ENCODE peak calls at places on chromosomes 5 and 9, in five cellular contexts. G is uterus; D is tibial nerve; Q is CD8-positive, alpha-beta memory T cell; W is thyroid gland. K is an unnamed sample.

GRCh38 chr5:9149988-9150387 is 395.9 kb downstream of the SEMA5A start:
- DNase-seq in G (no peak), D (no peak), Q (no peak), W (no peak), K (no peak)

GRCh38 chr5:124000558-124000957 is 488.6 kb downstream of the CSNK1G3 start:
- DNase-seq in G (no peak), D (no peak), Q (no peak), W (no peak), K (no peak)

GRCh38 chr5:43615445-43616184 is 12.6 kb downstream of the NNT start:
- DNase-seq in G (no peak), D (no peak), Q (no peak), W (no peak), K (no peak)

GRCh38 chr5:83711982-83712601 is 8.6 kb downstream of the HAPLN1 start:
- DNase-seq in G (no peak), D (peak; percentile 87), Q (no peak), W (peak; percentile 38), K (no peak)

GRCh38 chr9:4145482-4145881 is 154.4 kb downstream of the GLIS3 start:
- DNase-seq in G (no peak), D (no peak), Q (no peak), W (no peak), K (no peak)

GRCh38 chr5:16669776-16670175 is 53.0 kb upstream of the RETREG1 start:
- DNase-seq in G (no peak), D (no peak), Q (no peak), W (no peak), K (no peak)

GRCh38 chr5:2175842-2176404 is 293.2 kb upstream of the IRX4 start:
- DNase-seq in G (no peak), D (no peak), Q (no peak), W (no peak), K (no peak)

GRCh38 chr5:105903069-105903468 is 1767.7 kb downstream of the EFNA5 start:
- DNase-seq in G (no peak), D (no peak), Q (no peak), W (no peak), K (no peak)

GRCh38 chr5:113089653-113090335 is 113.2 kb downstream of the DCP2 start:
- DNase-seq in G (no peak), D (no peak), Q (no peak), W (no peak), K (no peak)

GRCh38 chr9:91755761-91756638 is 194.0 kb downstream of the ROR2 start:
- DNase-seq in G (no peak), D (no peak), Q (no peak), W (no peak), K (no peak)

GRCh38 chr5:128736567-128736966 is 198.5 kb upstream of the FBN2 start:
- DNase-seq in G (no peak), D (no peak), Q (no peak), W (no peak), K (no peak)

GRCh38 chr5:67031689-67032088 is 164.9 kb downstream of the CD180 start:
- DNase-seq in G (no peak), D (no peak), Q (no peak), W (no peak), K (no peak)

GRCh38 chr5:111389390-111390082 is 122.8 kb downstream of the STARD4 start:
- DNase-seq in G (no peak), D (no peak), Q (no peak), W (no peak), K (no peak)

GRCh38 chr9:129350143-129350935 is 172.3 kb upstream of the IER5L start:
- DNase-seq in G (no peak), D (no peak), Q (no peak), W (no peak), K (no peak)
- H3K27ac ChIP-seq in G (peak overlapping the region; percentile 83), D (peak overlapping the region; percentile 86), Q (no peak overlapping the region), W (no peak overlapping the region), K (no peak overlapping the region)

GRCh38 chr5:159061186-159061796 is 38.4 kb downstream of the EBF1 start:
- DNase-seq in G (peak; percentile 52), D (peak; percentile 32), Q (no peak), W (no peak), K (peak; percentile 70)
- H3K27ac ChIP-seq in G (peak overlapping the region; percentile 66), D (peak overlapping the region; percentile 76), Q (no peak overlapping the region), W (peak overlapping the region; percentile 33), K (peak overlapping the region; percentile 53)

DNA sequence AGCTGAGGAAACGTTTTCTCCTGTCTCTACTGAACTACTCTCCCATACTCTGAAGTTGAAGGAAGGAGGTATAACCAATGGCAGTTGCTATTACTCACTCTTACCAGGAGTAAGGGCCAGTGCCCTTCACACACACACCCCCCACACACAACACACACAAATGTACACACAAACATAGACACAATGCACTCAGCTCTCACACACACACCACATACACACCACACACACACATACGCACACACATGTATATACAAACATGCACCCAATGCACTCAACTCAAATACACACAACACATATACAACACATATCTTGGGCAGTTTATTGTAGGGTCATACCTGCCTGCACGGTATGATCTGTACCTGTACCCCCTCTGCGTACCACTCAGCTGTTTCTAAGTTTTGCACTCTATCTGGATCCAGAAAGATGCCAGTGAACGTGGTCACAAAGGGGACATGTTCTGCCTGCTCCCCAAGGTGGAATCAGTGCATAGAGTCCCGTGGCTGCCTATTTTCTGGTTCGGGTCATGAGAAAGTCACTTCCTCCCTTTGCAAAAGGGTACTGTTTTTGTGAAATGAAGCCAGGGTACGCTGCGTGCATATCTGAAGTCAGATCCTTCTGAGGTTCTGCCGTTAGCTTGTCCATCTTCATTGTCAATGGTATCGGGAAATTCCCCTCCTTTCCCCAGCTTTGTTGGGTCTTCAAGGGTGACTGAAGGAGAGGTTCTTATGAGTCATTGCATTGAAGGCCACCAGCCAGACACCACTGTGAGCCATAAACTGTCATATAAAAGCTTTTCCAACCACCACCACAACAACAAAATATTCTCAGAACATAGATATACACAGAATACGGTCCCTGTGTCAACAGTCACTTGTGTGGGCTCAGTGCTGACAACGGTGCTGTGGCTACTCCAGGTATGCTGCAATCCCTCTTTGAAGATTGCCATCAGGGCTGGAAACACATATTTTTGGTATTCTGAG is 131.9 kb downstream of the UGCG start:
- DNase-seq in G (no peak), D (no peak), Q (no peak), W (no peak), K (no peak)
- H3K27ac ChIP-seq in G (no peak overlapping the region), D (no peak overlapping the region), Q (no peak overlapping the region), W (no peak overlapping the region), K (no peak overlapping the region)

GRCh38 chr9:135930446-135931345 is 23.4 kb upstream of the CAMSAP1 start:
- DNase-seq in G (no peak), D (no peak), Q (no peak), W (no peak), K (no peak)
- H3K27ac ChIP-seq in G (no peak overlapping the region), D (no peak overlapping the region), Q (no peak overlapping the region), W (no peak overlapping the region), K (peak overlapping the region; percentile 71)

DNA sequence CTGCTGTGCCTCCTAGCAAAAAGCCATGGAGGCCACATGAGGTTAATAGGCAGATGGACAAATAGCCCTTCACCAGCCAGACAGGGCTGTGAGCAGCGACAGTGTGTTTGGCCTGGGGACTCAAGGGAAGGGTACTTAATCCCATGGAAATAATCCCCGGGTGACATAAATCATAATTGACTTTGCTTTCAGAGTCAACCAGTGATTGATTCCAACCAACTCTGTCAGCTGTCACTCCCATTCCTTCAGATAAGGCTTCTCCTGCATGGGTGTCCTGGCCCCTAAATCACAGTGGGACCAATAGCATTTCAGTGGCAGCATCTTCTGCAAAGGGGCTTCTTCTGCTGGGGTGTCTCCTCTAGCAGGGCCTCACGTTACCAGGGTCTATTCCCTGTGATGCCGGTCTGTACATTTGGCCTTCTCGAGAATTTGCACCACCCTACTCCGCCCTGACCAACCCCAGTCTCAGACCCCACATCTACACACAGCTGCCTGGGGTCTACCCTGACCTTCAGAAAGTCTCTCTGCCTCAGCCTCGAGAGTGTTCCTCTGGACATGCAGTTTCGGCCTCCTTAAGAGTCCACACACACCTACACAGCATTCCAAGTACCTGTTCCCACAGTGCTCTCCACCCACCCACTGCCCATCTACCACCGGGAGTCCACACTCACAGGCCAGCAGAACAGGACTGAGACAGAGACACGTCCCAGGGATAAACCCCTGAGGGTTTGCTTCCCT is 3.7 kb downstream of the CLTB start:
- DNase-seq in G (no peak), D (no peak), Q (no peak), W (no peak), K (no peak)
- H3K27ac ChIP-seq in G (no peak overlapping the region), D (peak overlapping the region; percentile 95), Q (no peak overlapping the region), W (no peak overlapping the region), K (peak overlapping the region; percentile 100)

K was measured in psoas muscle.